ENCODE peak calls at places on chromosomes 11 and 22, in six cellular contexts. O is PC-9, C is right lobe of liver, R is cardiac muscle cell, Q is foreskin fibroblast, J is heart right ventricle. H is an unnamed sample.

GRCh38 chr11:108338750-108339149 is 115.9 kb downstream of the ATM start:
- DNase-seq in O (no peak), C (no peak), R (no peak), Q (no peak), J (no peak), H (no peak)

GRCh38 chr11:14499178-14499559 is 442 bp downstream of the COPB1 start:
- DNase-seq in O (no peak), C (peak; percentile 65), R (peak; percentile 30), Q (peak; percentile 31), J (peak; percentile 49), H (peak; percentile 72)

GRCh38 chr11:115408036-115408911 is 95.9 kb downstream of the CADM1 start:
- DNase-seq in O (no peak), C (no peak), R (no peak), Q (no peak), J (no peak), H (no peak)

GRCh38 chr11:62456630-62457029 is 37.8 kb downstream of the SCGB1A1 start:
- DNase-seq in O (peak; percentile 19), C (no peak), R (no peak), Q (no peak), J (no peak), H (no peak)

GRCh38 chr22:28341001-28341400 is 338.6 kb downstream of the TTC28 start:
- DNase-seq in O (no peak), C (no peak), R (peak; percentile 50), Q (peak; percentile 42), J (no peak), H (no peak)

GRCh38 chr11:61071208-61071681 is 31.0 kb upstream of the CD5 start:
- DNase-seq in O (no peak), C (no peak), R (no peak), Q (no peak), J (no peak), H (no peak)

GRCh38 chr11:46277623-46278386 is at the start of gene CREB3L1:
- DNase-seq in O (no peak), C (no peak), R (peak; percentile 37), Q (no peak), J (peak; percentile 30), H (peak; percentile 73)

GRCh38 chr11:30760341-30760740 is 174.2 kb upstream of the MPPED2 start:
- DNase-seq in O (no peak), C (no peak), R (no peak), Q (no peak), J (no peak), H (no peak)

GRCh38 chr11:68690671-68691401 is 6.5 kb downstream of the GAL start:
- DNase-seq in O (no peak), C (no peak), R (no peak), Q (no peak), J (no peak), H (no peak)

GRCh38 chr11:10413268-10413667 is 41.8 kb upstream of the AMPD3 start:
- DNase-seq in O (no peak), C (no peak), R (peak; percentile 26), Q (peak; percentile 49), J (peak; percentile 36), H (no peak)

GRCh38 chr11:76512851-76513653 is 68.2 kb downstream of the EMSY start:
- DNase-seq in O (no peak), C (no peak), R (peak; percentile 68), Q (peak; percentile 49), J (no peak), H (no peak)

GRCh38 chr11:135069884-135070283 is 657.8 kb upstream of the B3GAT1 start:
- DNase-seq in O (no peak), C (no peak), R (no peak), Q (peak; percentile 2), J (no peak), H (no peak)

GRCh38 chr11:100308202-100308601 is 378.9 kb upstream of the ARHGAP42 start:
- DNase-seq in O (no peak), C (no peak), R (no peak), Q (no peak), J (no peak), H (no peak)

GRCh38 chr11:43685483-43685882 is 4.9 kb downstream of the HSD17B12 start:
- DNase-seq in O (no peak), C (no peak), R (peak; percentile 8), Q (peak; percentile 27), J (no peak), H (no peak)

GRCh38 chr11:108654994-108655631 is 9.8 kb upstream of the DDX10 start:
- DNase-seq in O (peak; percentile 47), C (no peak), R (peak; percentile 69), Q (peak; percentile 77), J (peak; percentile 27), H (no peak)

GRCh38 chr22:39935622-39936021 is 24.6 kb upstream of the TMA7B start:
- DNase-seq in O (no peak), C (no peak), R (no peak), Q (no peak), J (no peak), H (no peak)

GRCh38 chr22:31951201-31952093 is 7.1 kb downstream of the YWHAH start:
- DNase-seq in O (no peak), C (no peak), R (no peak), Q (no peak), J (no peak), H (peak; percentile 41)

GRCh38 chr11:67409261-67409666 is 5.4 kb downstream of the TBC1D10C start:
- DNase-seq in O (no peak), C (no peak), R (no peak), Q (no peak), J (no peak), H (peak; percentile 85)

GRCh38 chr11:43988040-43988793 is 45.8 kb downstream of the C11orf96 start:
- DNase-seq in O (no peak), C (no peak), R (peak; percentile 56), Q (no peak), J (no peak), H (no peak)

GRCh38 chr11:75934851-75935250 is 119.8 kb downstream of the UVRAG start:
- DNase-seq in O (no peak), C (no peak), R (no peak), Q (no peak), J (no peak), H (no peak)

DNA sequence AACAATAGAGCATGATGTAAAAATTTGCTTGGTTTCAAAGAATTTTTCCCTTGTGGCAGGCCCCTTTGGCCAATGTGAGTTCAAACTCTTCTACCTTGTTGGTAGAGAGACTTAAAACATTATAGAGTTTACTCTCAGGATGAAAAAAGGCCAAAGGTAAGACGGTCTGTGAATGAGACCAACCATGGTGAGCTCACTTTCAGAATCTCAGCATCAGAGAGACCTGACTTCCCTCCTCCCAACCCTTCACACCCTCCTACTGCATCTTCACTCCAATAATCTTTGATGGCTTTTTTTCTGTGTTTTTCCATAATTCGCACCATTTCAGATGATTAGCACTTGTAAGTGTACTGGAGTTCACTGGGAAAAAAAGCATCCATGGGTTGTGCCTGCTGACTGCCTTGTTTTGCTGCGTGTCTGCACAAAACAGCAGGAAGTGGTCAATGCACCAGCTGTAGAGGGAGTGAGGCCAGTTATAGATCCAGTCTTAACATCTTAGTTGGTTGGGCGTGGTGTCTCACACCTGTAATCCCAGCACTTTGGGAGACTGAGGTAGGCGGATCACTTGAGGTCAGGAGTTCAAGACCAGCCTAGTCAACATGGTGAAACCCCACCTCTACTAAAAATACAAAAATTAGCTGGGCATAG is 64.1 kb downstream of the SLC1A2 start:
- DNase-seq in O (no peak), C (no peak), R (no peak), Q (no peak), J (no peak), H (no peak)
- H3K4me3 ChIP-seq in O (no peak overlapping the region), C (no peak overlapping the region), R (no peak overlapping the region), Q (no peak overlapping the region), J (no peak overlapping the region), H (no peak overlapping the region)

GRCh38 chr11:59559886-59560285 is 48.5 kb downstream of the OR4D9 start:
- DNase-seq in O (no peak), C (no peak), R (no peak), Q (no peak), J (no peak), H (no peak)

GRCh38 chr11:59556883-59557205 is 45.5 kb downstream of the OR4D9 start:
- DNase-seq in O (peak; percentile 34), C (no peak), R (no peak), Q (peak; percentile 61), J (no peak), H (no peak)

GRCh38 chr11:59556115-59556882 is 45.0 kb downstream of the OR4D9 start:
- DNase-seq in O (peak; percentile 64), C (no peak), R (peak; percentile 86), Q (peak; percentile 94), J (peak; percentile 54), H (no peak)

GRCh38 chr11:59560290-59560701 is 49.0 kb downstream of the OR4D9 start:
- DNase-seq in O (peak; percentile 75), C (no peak), R (peak; percentile 74), Q (peak; percentile 79), J (peak; percentile 54), H (no peak)

DNA sequence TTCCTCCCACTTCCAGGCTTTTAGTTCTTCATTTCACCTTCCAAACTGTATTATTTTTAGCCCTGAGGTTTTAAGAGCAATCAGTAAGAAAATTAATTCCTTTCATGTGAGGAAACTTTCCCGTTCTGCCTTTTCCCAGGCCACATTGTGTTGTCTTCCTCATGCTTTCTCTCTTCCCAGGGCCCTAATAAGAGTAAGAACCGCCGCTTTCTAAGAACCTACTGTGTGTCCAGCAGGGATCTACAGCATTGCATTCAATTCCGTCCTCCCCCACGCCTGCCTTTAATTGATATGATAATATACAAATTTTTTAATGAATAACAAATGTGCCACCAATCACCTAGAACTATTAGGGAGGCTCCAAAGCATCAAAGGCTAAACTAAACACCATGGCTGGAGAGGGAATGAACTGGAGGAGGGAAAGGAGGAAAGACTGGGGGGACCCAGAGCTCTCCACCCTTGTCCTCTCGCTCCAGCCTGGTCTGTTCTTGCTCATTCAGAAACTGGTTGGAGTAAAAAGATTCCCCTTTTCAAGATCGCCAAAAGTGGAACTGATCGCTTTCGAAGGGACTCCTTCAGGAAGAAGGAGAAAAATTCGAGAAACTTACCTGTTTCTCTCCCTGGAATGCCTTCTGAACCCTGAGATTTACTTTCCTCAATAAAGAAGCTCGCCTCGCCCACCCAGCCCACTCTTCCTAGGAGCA is 46.8 kb downstream of the OR4D9 start:
- DNase-seq in O (no peak), C (no peak), R (no peak), Q (peak; percentile 23), J (no peak), H (no peak)
- H3K4me3 ChIP-seq in O (no peak overlapping the region), C (no peak overlapping the region), R (peak overlapping the region; percentile 27), Q (peak overlapping the region; percentile 23), J (peak overlapping the region; percentile 5), H (no peak overlapping the region)

GRCh38 chr22:24507742-24508141 is 12.6 kb downstream of the UPB1 start:
- DNase-seq in O (no peak), C (no peak), R (no peak), Q (no peak), J (no peak), H (peak; percentile 18)
- H3K4me3 ChIP-seq in O (no peak overlapping the region), C (no peak overlapping the region), R (no peak overlapping the region), Q (no peak overlapping the region), J (no peak overlapping the region), H (no peak overlapping the region)

DNA sequence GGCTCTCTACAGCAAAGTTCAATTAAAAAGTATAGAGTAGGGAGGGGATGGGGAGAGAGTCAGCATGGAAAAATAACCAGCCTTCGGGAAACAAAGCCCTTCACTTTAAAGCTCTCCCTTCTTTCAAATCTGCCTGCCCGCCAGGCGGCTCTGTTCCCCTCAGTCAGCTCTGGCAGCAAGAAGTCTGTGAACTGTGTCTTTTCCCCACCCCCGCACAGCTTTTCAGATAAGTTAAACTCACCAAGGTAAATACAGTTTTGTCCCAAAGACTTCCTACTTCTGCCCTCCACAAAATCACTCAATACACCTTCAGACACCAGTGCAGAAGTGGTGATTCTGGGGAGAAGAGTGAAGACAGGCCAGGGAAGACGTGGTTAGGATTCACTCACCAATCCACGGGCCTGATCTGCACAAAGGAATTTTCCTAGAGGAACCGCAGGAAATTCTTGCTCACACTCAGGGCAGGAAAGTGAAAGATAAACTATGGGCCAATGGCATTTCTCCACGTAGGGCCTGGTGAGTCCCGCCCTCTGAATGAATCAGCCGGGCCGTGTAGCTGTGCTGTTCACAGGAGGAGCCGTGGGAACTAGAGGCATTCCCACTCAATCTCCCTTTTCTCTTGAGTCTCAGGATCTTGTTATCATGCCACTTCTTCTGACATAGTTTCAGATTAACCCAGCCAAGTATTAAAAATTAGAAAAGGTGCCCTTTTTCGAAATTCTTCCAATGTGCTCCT is at the start of gene TRIM5:
- DNase-seq in O (peak; percentile 66), C (peak; percentile 87), R (peak; percentile 98), Q (peak; percentile 96), J (peak; percentile 93), H (peak; percentile 92)
- H3K4me3 ChIP-seq in O (peak within 1 kb of the TSS; percentile 61), C (peak within 1 kb of the TSS; percentile 38), R (peak within 1 kb of the TSS; percentile 30), Q (peak within 1 kb of the TSS; percentile 70), J (peak within 1 kb of the TSS; percentile 58), H (peak within 1 kb of the TSS; percentile 83)

H was measured in kidney.